ENCODE peak calls at places on chromosomes 3 and 15, in four cellular contexts. Y, V, I and H are unnamed samples.

GRCh38 chr3:134797816-134798451 is 2.9 kb downstream of the EPHB1 start:
- DNase-seq in V (no peak), I (no peak), Y (no peak), H (no peak)

GRCh38 chr3:46484911-46485696 is 12.7 kb upstream of the RTP3 start:
- DNase-seq in V (no peak), Y (peak), I (no peak), H (no peak)

GRCh38 chr3:126620743-126621142 is 34.2 kb downstream of the TXNRD3 start:
- DNase-seq in Y (no peak), V (no peak), I (no peak), H (no peak)

GRCh38 chr3:42501681-42502428 is 588 bp upstream of the VIPR1 start:
- DNase-seq in I (peak), V (peak), Y (peak), H (peak)

GRCh38 chr3:115040673-115041286 is 106.3 kb downstream of the ZBTB20 start:
- DNase-seq in Y (no peak), V (peak), I (no peak), H (peak)

GRCh38 chr3:118544458-118544857 is 490.2 kb downstream of the IGSF11 start:
- DNase-seq in I (no peak), V (no peak), Y (no peak), H (no peak)

GRCh38 chr3:193910886-193911738 is 224.8 kb upstream of the HES1 start:
- DNase-seq in Y (no peak), I (no peak), V (peak), H (peak)

GRCh38 chr3:118968111-118968510 is 66.5 kb downstream of the IGSF11 start:
- DNase-seq in V (no peak), I (no peak), Y (no peak), H (no peak)

GRCh38 chr3:192916455-192917257 is 1.0 kb downstream of the MB21D2 start:
- DNase-seq in Y (peak), V (no peak), I (peak), H (peak)

GRCh38 chr3:24199775-24200247 is 254.7 kb downstream of the NR1D2 start:
- DNase-seq in V (no peak), I (no peak), Y (no peak), H (no peak)

GRCh38 chr3:131350506-131350905 is 31.1 kb upstream of the NUDT16 start:
- DNase-seq in I (no peak), V (no peak), Y (no peak), H (no peak)

GRCh38 chr3:119898478-119899177 is 116.7 kb downstream of the NR1I2 start:
- DNase-seq in I (no peak), V (no peak), Y (no peak), H (no peak)

GRCh38 chr15:94272251-94272898 is 41.0 kb downstream of the MCTP2 start:
- DNase-seq in Y (no peak), V (peak), I (no peak), H (peak)

GRCh38 chr15:99537344-99537743 is 28.4 kb upstream of the MEF2A start:
- DNase-seq in Y (no peak), I (no peak), V (no peak), H (no peak)

GRCh38 chr15:67148196-67148701 is 82.8 kb downstream of the SMAD3 start:
- DNase-seq in V (peak), I (no peak), Y (no peak), H (no peak)

GRCh38 chr3:107110596-107111305 is 266.5 kb upstream of the CCDC54 start:
- DNase-seq in V (no peak), I (no peak), Y (no peak), H (no peak)

GRCh38 chr3:193342551-193342950 is 36.0 kb downstream of the ATP13A5 start:
- DNase-seq in Y (no peak), V (no peak), I (no peak), H (peak)

GRCh38 chr15:82044373-82045178 is 1.2 kb downstream of the MEX3B start:
- DNase-seq in I (peak), Y (peak), V (no peak), H (peak)

GRCh38 chr3:194761384-194761783 is 75.7 kb downstream of the FAM43A start:
- DNase-seq in V (no peak), I (no peak), Y (peak), H (no peak)

GRCh38 chr3:30518201-30518864 is 88.1 kb upstream of the TGFBR2 start:
- DNase-seq in I (no peak), Y (peak), V (no peak), H (peak)

GRCh38 chr15:37057831-37058230 is 42.5 kb downstream of the MEIS2 start:
- DNase-seq in I (no peak), Y (no peak), V (no peak), H (no peak)

GRCh38 chr15:74851960-74852359 is 9.0 kb upstream of the ULK3 start:
- DNase-seq in V (no peak), I (no peak), Y (no peak), H (no peak)

GRCh38 chr3:113623324-113623723 is 73.1 kb downstream of the USF3 start:
- DNase-seq in Y (no peak), I (no peak), V (no peak), H (no peak)

GRCh38 chr3:63202529-63202928 is 75.6 kb upstream of the SYNPR start:
- DNase-seq in I (no peak), V (no peak), Y (no peak), H (no peak)

GRCh38 chr15:69422336-69422895 is 8.3 kb downstream of the KIF23 start:
- DNase-seq in I (no peak), V (no peak), Y (no peak), H (no peak)

GRCh38 chr3:187737401-187738088 is 7.7 kb downstream of the BCL6 start:
- DNase-seq in I (peak), V (peak), Y (no peak), H (peak)

GRCh38 chr3:95036526-95037021 is 973.7 kb downstream of the NSUN3 start:
- DNase-seq in V (no peak), Y (no peak), I (no peak), H (no peak)

GRCh38 chr3:132394334-132394733 is 23.0 kb upstream of the DNAJC13 start:
- DNase-seq in Y (no peak), V (no peak), I (no peak), H (no peak)

GRCh38 chr3:49199244-49199899 is 28.0 kb downstream of the KLHDC8B start:
- DNase-seq in I (no peak), V (no peak), Y (no peak), H (no peak)

GRCh38 chr3:173893066-173893465 is 495.5 kb downstream of the NLGN1 start:
- DNase-seq in I (no peak), V (no peak), Y (peak), H (no peak)